ENCODE peak calls at places on chromosomes 5 and 9, in six cellular contexts. Q, Z, E, L, Y and P are unnamed samples. For H3K9me3, the result is how much of the 10 kb centered on the place peaks cover.

GRCh38 chr9:20212806-20213205 is 409.5 kb downstream of the MLLT3 start:
- DNase-seq in Q (no peak), Z (no peak), E (no peak), L (no peak), Y (no peak), P (no peak)

GRCh38 chr5:143110591-143110990 is 292.9 kb downstream of the NR3C1 start:
- DNase-seq in Q (no peak), Z (no peak), E (no peak), L (no peak), Y (peak), P (no peak)

GRCh38 chr5:150778103-150778516 is 447 bp upstream of the SMIM3 start:
- DNase-seq in Q (no peak), Z (no peak), E (no peak), L (no peak), Y (peak), P (no peak)

GRCh38 chr9:89710689-89711088 is 105.9 kb downstream of the GADD45G start:
- DNase-seq in Q (no peak), Z (no peak), E (no peak), L (no peak), Y (no peak), P (no peak)

GRCh38 chr9:134181648-134182034 is 17.3 kb upstream of the RNU6ATAC start:
- DNase-seq in Q (no peak), Z (peak), E (no peak), L (peak), Y (no peak), P (no peak)

GRCh38 chr5:133041910-133042309 is 9.9 kb upstream of the HSPA4 start:
- DNase-seq in Q (no peak), Z (no peak), E (no peak), L (no peak), Y (peak), P (no peak)

GRCh38 chr9:98045234-98046160 is 11.0 kb upstream of the NANS start:
- DNase-seq in Q (peak), Z (peak), E (no peak), L (no peak), Y (no peak), P (no peak)

GRCh38 chr5:90983748-90984147 is 399.4 kb downstream of the ARRDC3 start:
- DNase-seq in Q (no peak), Z (no peak), E (no peak), L (no peak), Y (peak), P (no peak)

GRCh38 chr5:10579537-10580521 is 16.0 kb downstream of the ANKRD33B start:
- DNase-seq in Q (no peak), Z (no peak), E (no peak), L (no peak), Y (no peak), P (no peak)

GRCh38 chr5:42944989-42945388 is 95.1 kb downstream of the ANXA2R start:
- DNase-seq in Q (no peak), Z (no peak), E (no peak), L (no peak), Y (peak), P (no peak)

GRCh38 chr5:1760656-1761452 is 38.8 kb downstream of the MRPL36 start:
- DNase-seq in Q (no peak), Z (no peak), E (no peak), L (no peak), Y (no peak), P (no peak)

GRCh38 chr5:159975462-159976019 is 33.4 kb upstream of the TTC1 start:
- DNase-seq in Q (no peak), Z (no peak), E (no peak), L (no peak), Y (peak), P (no peak)

GRCh38 chr9:136532799-136533774 is 12.8 kb downstream of the NOTCH1 start:
- DNase-seq in Q (no peak), Z (peak), E (no peak), L (no peak), Y (no peak), P (peak)

GRCh38 chr5:153827407-153827806 is 211.3 kb downstream of the FAM114A2 start:
- DNase-seq in Q (no peak), Z (no peak), E (peak), L (no peak), Y (no peak), P (no peak)

GRCh38 chr5:109692852-109693251 is 3.1 kb downstream of the MAN2A1 start:
- DNase-seq in Q (no peak), Z (no peak), E (peak), L (no peak), Y (no peak), P (no peak)

GRCh38 chr9:89639367-89639795 is 34.6 kb downstream of the GADD45G start:
- DNase-seq in Q (no peak), Z (no peak), E (peak), L (peak), Y (no peak), P (no peak)

GRCh38 chr5:88144219-88145040 is 124.2 kb downstream of the TMEM161B start:
- DNase-seq in Q (no peak), Z (no peak), E (no peak), L (no peak), Y (no peak), P (no peak)

GRCh38 chr5:177132504-177133118 is 962 bp upstream of the NSD1 start:
- DNase-seq in Q (no peak), Z (peak), E (peak), L (peak), Y (no peak), P (peak)

GRCh38 chr5:32760091-32760509 is 49.0 kb downstream of the NPR3 start:
- DNase-seq in Q (no peak), Z (no peak), E (no peak), L (no peak), Y (peak), P (no peak)

GRCh38 chr5:125294844-125295243 is 548.4 kb upstream of the ZNF608 start:
- DNase-seq in Q (no peak), Z (no peak), E (no peak), L (no peak), Y (no peak), P (no peak)

GRCh38 chr9:15021146-15021545 is 110.9 kb upstream of the FREM1 start:
- DNase-seq in Q (no peak), Z (no peak), E (no peak), L (no peak), Y (no peak), P (no peak)

GRCh38 chr9:136975624-136976023 is 1.7 kb upstream of the PTGDS start:
- DNase-seq in Q (no peak), Z (no peak), E (no peak), L (no peak), Y (no peak), P (no peak)

GRCh38 chr9:127803507-127804352 is 1.0 kb downstream of the FPGS start:
- DNase-seq in Q (no peak), Z (no peak), E (peak), L (no peak), Y (no peak), P (no peak)

GRCh38 chr5:60820593-60821487 is 23.2 kb downstream of the ELOVL7 start:
- DNase-seq in Q (no peak), Z (no peak), E (no peak), L (no peak), Y (no peak), P (no peak)

GRCh38 chr5:10454591-10455272 is 13.1 kb downstream of the ROPN1L start:
- DNase-seq in Q (no peak), Z (no peak), E (peak), L (peak), Y (peak), P (no peak)

GRCh38 chr9:135632823-135633222 is 6.5 kb downstream of the GLT6D1 start:
- DNase-seq in Q (no peak), Z (no peak), E (no peak), L (no peak), Y (no peak), P (no peak)

GRCh38 chr9:131442351-131442750 is 48.5 kb downstream of the PRRC2B start:
- DNase-seq in Q (no peak), Z (no peak), E (no peak), L (no peak), Y (no peak), P (no peak)

DNA sequence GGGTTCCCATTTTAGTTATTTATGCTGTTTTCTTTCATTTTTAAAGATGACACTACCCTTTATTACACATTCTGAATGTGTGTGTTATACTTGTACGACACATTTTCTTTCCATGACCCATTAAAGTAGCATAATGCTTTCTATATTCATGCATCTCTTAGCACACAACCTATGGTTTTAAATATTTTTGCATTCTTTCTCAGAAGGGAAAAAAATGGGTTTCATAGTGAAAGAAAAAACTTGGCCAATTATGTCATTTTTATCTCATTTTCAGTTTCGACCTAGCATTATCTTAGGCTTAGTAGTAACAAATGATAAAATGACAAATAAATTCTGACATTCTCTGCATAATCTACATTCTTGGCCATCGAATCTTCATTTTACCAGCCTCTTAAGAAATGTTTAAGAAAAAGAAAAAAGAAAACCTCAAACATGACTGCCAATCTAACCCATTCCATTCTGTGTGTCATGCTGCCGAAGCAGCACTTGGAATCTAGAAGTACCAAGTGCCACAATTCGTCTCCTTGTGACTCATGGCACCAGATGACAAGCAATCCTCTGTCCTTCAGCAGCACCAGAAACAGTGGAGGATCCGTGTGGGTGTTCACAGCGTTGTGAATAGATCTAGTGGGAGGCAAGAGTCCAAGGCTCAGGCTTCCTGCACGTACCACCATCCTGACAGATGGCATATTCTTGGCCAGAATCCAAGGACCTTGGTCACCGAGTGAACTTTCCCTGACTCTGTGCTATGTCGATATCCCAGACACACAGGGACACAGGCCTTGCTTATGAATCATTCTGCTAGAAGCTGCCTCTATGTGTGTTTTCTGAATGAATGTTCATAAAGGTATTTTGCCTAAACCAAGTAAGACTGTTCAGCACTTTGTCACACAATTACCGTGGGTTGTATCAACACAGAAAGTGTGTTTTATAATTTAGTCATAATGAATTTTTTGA is 502.7 kb downstream of the NR2F1-AS1 start:
- DNase-seq in Q (peak), Z (no peak), E (peak), L (peak), Y (peak), P (no peak)
- H3K27ac ChIP-seq in Q (peak), Z (no peak), E (no peak), L (peak), Y (peak), P (no peak)

GRCh38 chr5:179405426-179406030 is 60.3 kb upstream of the ADAMTS2 start:
- DNase-seq in Q (no peak), Z (no peak), E (no peak), L (no peak), Y (no peak), P (no peak)
- H3K9me3 ChIP-seq in Q (under half), Z (under half), E (under half), L (under half), Y (under half), P (under half)

DNA sequence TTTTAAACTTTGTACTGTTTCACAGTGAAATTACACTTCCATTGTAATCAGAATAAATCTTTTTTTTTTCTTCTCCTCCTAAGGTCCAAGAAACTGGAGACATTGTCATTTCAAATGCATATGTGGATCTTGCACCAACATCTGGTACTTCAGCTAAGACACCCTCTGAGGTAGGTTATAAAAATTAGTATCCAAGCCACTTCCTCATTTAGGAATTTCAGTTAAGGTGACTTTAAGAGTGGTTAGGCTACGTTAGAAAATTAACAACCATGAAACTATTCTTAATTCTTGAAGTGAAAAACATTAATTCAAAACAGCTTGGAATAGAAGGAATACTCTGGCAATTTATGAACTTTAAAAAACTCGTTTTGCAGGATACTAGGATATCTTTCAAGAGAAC is 77.5 kb downstream of the HSD17B4 start:
- DNase-seq in Q (no peak), Z (no peak), E (no peak), L (no peak), Y (no peak), P (no peak)
- H3K27ac ChIP-seq in Q (no peak), Z (no peak), E (no peak), L (no peak), Y (no peak), P (no peak)

GRCh38 chr9:123773783-123774182 is 156.1 kb downstream of the DENND1A start:
- DNase-seq in Q (no peak), Z (no peak), E (no peak), L (no peak), Y (no peak), P (no peak)
- H3K9me3 ChIP-seq in Q (under half), Z (under half), E (under half), L (under half), Y (under half), P (under half)

GRCh38 chr9:91391426-91392217 is 29.9 kb upstream of the AUH start:
- DNase-seq in Q (no peak), Z (no peak), E (no peak), L (no peak), Y (no peak), P (no peak)

GRCh38 chr9:91392435-91392834 is 30.7 kb upstream of the AUH start:
- DNase-seq in Q (no peak), Z (no peak), E (no peak), L (no peak), Y (no peak), P (no peak)

GRCh38 chr9:91395106-91395552 is 28.5 kb downstream of the NFIL3 start:
- DNase-seq in Q (no peak), Z (no peak), E (no peak), L (no peak), Y (peak), P (no peak)

DNA sequence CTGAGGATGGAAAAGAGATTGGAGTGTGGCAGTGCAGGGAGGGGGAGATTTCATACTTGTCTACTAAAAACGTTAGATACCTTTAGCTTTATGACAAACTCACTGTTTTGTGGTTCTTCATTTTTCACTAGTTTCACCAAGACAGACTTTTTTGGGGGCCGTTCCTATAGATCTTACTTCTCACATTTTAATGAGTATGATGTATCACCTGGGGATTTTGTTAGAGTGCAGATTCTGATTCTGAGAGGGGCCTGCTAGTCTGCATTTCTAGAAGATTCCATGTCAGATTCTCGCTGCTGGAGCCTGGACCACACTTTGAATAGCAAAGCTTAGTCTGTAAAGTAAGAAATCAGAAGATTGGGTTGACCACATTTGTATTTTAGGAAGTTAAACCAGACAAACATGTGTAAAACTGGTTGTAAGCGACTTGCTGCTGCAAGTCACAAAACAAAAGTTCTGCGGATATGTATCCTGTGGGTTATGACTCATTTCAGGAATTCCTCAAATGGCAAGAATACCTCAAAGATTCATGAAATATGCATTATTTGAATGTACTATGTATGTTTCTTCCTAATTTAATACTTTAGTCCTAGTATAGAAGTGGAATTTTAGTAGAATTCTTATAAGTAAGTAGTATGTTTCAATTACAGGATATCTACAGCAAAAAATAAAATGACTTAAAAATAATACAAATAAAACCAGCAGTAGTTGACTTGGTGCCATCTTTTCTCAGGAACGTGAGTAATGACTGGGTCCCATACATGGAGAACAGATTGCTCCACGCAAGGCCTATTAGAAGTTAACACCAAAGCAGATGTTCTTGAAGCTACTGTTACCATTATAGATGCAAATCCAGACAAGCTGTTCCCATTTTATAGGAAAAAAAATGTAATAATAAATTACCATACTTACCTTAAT is 27.8 kb downstream of the NFIL3 start:
- DNase-seq in Q (peak), Z (no peak), E (no peak), L (no peak), Y (peak), P (no peak)
- H3K27ac ChIP-seq in Q (no peak), Z (no peak), E (no peak), L (no peak), Y (peak), P (no peak)

DNA sequence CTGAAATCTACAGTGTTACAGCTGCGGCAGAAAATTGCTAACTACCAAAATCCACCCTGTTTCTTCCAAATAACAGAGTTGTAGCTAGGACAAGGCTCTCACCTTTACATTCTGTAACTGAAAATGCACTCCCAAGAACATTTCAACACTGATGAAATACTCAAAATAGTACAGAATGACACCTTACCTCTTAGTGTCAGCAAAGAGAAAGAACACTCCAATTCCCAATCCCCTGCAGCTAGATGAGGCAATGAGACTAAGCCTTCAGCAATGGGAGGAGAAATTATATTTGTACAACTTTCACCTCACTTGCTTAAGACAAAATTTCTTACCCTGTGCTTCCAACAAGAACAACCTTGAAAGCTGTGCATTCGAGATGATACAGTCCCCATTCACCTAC is 31.2 kb downstream of the STRBP start:
- DNase-seq in Q (no peak), Z (no peak), E (no peak), L (no peak), Y (no peak), P (no peak)
- H3K9me3 ChIP-seq in Q (under half), Z (under half), E (under half), L (under half), Y (under half), P (under half)

GRCh38 chr5:64861281-64861680 is 92.6 kb downstream of the CWC27 start:
- DNase-seq in Q (no peak), Z (no peak), E (no peak), L (no peak), Y (peak), P (no peak)

GRCh38 chr5:64854855-64855254 is 86.1 kb downstream of the CWC27 start:
- DNase-seq in Q (no peak), Z (no peak), E (no peak), L (no peak), Y (peak), P (no peak)

GRCh38 chr5:64864171-64864570 is 95.4 kb downstream of the CWC27 start:
- DNase-seq in Q (no peak), Z (no peak), E (no peak), L (no peak), Y (no peak), P (no peak)

GRCh38 chr5:64865662-64866061 is 96.9 kb downstream of the CWC27 start:
- DNase-seq in Q (no peak), Z (no peak), E (no peak), L (no peak), Y (peak), P (no peak)

DNA sequence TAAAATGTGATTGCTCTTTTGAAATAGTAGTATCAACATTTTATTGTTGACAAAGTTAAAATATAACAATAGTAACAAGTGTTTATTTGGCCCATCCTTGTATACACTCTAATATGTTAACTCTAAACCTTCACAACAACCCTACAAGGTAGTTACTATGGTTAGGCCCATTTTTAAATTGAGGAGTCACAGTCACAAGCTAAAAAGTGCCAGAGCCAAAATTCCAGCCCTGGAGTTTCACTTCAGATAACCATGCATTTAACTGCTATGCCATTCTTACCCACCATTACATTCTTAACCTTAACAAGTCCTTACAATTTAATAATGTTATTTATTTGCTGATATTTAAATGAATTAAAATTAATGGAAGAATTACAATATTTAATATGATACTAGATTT is 91.2 kb downstream of the CWC27 start:
- DNase-seq in Q (no peak), Z (no peak), E (no peak), L (no peak), Y (no peak), P (no peak)
- H3K27ac ChIP-seq in Q (no peak), Z (no peak), E (no peak), L (no peak), Y (no peak), P (no peak)

GRCh38 chr9:113056191-113057106 is at the start of gene ZFP37:
- DNase-seq in Q (peak), Z (peak), E (peak), L (peak), Y (peak), P (peak)
- H3K9me3 ChIP-seq in Q (under half), Z (under half), E (under half), L (half or more), Y (under half), P (half or more)